ENCODE peak calls at places on chromosomes 5 and 9, in eight cellular contexts. One of them, this sample, is unnamed. For H3K27me3, the result is how much of the 10 kb centered on the place peaks cover.

GRCh38 chr5:134965271-134965825 is 2.4 kb upstream of the CATSPER3 start:
- DNase-seq in cardiac muscle cell: no peak
- DNase-seq in uterus: no peak
- DNase-seq in CD8-positive, alpha-beta T cell: no peak
- DNase-seq in Panc1: no peak
- DNase-seq in GM23248: no peak
- DNase-seq in suprapubic skin: no peak
- DNase-seq in sigmoid colon: no peak
- DNase-seq in this sample: no peak

GRCh38 chr5:138502521-138502920 is 37.2 kb downstream of the EGR1 start:
- DNase-seq in cardiac muscle cell: no peak
- DNase-seq in uterus: no peak
- DNase-seq in CD8-positive, alpha-beta T cell: no peak
- DNase-seq in Panc1: no peak
- DNase-seq in GM23248: no peak
- DNase-seq in suprapubic skin: no peak
- DNase-seq in sigmoid colon: no peak
- DNase-seq in this sample: no peak

GRCh38 chr9:82363236-82363635 is 374.7 kb downstream of the SPATA31D1 start:
- DNase-seq in cardiac muscle cell: no peak
- DNase-seq in uterus: no peak
- DNase-seq in CD8-positive, alpha-beta T cell: no peak
- DNase-seq in Panc1: no peak
- DNase-seq in GM23248: no peak
- DNase-seq in suprapubic skin: no peak
- DNase-seq in sigmoid colon: no peak
- DNase-seq in this sample: no peak

GRCh38 chr9:109939698-109940342 is 159.8 kb downstream of the PALM2AKAP2 start:
- DNase-seq in cardiac muscle cell: no peak
- DNase-seq in uterus: no peak
- DNase-seq in CD8-positive, alpha-beta T cell: no peak
- DNase-seq in Panc1: no peak
- DNase-seq in GM23248: no peak
- DNase-seq in suprapubic skin: no peak
- DNase-seq in sigmoid colon: no peak
- DNase-seq in this sample: no peak

GRCh38 chr9:12859704-12860251 is 85.0 kb downstream of the LURAP1L start:
- DNase-seq in cardiac muscle cell: peak
- DNase-seq in uterus: no peak
- DNase-seq in CD8-positive, alpha-beta T cell: no peak
- DNase-seq in Panc1: peak
- DNase-seq in GM23248: peak
- DNase-seq in suprapubic skin: no peak
- DNase-seq in sigmoid colon: no peak
- DNase-seq in this sample: no peak

GRCh38 chr9:13487936-13488335 is 208.4 kb upstream of the MPDZ start:
- DNase-seq in cardiac muscle cell: no peak
- DNase-seq in uterus: no peak
- DNase-seq in CD8-positive, alpha-beta T cell: no peak
- DNase-seq in Panc1: no peak
- DNase-seq in GM23248: no peak
- DNase-seq in suprapubic skin: no peak
- DNase-seq in sigmoid colon: no peak
- DNase-seq in this sample: no peak

GRCh38 chr5:65989115-65989514 is 62.7 kb downstream of the ERBIN start:
- DNase-seq in cardiac muscle cell: no peak
- DNase-seq in uterus: no peak
- DNase-seq in CD8-positive, alpha-beta T cell: no peak
- DNase-seq in Panc1: no peak
- DNase-seq in GM23248: no peak
- DNase-seq in suprapubic skin: no peak
- DNase-seq in sigmoid colon: no peak
- DNase-seq in this sample: no peak

GRCh38 chr9:108924436-108924835 is 9.5 kb downstream of the ELP1 start:
- DNase-seq in cardiac muscle cell: no peak
- DNase-seq in uterus: no peak
- DNase-seq in CD8-positive, alpha-beta T cell: no peak
- DNase-seq in Panc1: no peak
- DNase-seq in GM23248: no peak
- DNase-seq in suprapubic skin: no peak
- DNase-seq in sigmoid colon: no peak
- DNase-seq in this sample: no peak

GRCh38 chr9:34185778-34186551 is 7.1 kb downstream of the UBAP1 start:
- DNase-seq in cardiac muscle cell: peak
- DNase-seq in uterus: peak
- DNase-seq in CD8-positive, alpha-beta T cell: no peak
- DNase-seq in Panc1: peak
- DNase-seq in GM23248: peak
- DNase-seq in suprapubic skin: no peak
- DNase-seq in sigmoid colon: peak
- DNase-seq in this sample: no peak

GRCh38 chr5:42767491-42768105 is 11.0 kb downstream of the CCDC152 start:
- DNase-seq in cardiac muscle cell: peak
- DNase-seq in uterus: no peak
- DNase-seq in CD8-positive, alpha-beta T cell: no peak
- DNase-seq in Panc1: peak
- DNase-seq in GM23248: peak
- DNase-seq in suprapubic skin: no peak
- DNase-seq in sigmoid colon: no peak
- DNase-seq in this sample: no peak

DNA sequence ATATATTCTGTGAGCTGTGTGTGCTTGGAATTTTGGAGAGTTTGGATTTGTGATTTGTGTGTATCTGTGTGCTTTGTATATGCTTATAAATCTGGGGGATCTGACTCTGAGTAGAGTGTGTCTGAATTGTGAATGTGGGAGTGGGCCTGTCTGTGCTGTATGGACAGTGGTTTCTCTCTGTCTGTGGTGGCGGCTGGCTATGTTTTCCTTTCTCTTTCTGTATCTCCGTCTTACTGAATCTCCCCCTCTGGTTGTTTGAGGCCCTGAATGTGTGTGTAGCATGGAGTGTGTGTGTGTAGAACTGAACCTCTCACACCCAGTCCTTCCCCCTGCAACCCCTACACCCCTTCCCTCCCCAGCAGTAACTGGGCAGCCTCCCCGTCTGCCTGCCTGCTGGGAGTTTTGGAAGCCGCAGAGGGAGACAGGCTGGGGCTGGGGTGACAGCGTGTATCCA is 4.7 kb downstream of the CXXC5 start:
- DNase-seq in cardiac muscle cell: no peak
- DNase-seq in uterus: no peak
- DNase-seq in CD8-positive, alpha-beta T cell: no peak
- DNase-seq in Panc1: no peak
- DNase-seq in GM23248: peak
- DNase-seq in suprapubic skin: no peak
- DNase-seq in sigmoid colon: no peak
- DNase-seq in this sample: no peak
- H3K4me3 ChIP-seq in cardiac muscle cell: no peak
- H3K4me3 ChIP-seq in uterus: no peak
- H3K4me3 ChIP-seq in CD8-positive, alpha-beta T cell: no peak
- H3K4me3 ChIP-seq in Panc1: peak
- H3K4me3 ChIP-seq in GM23248: peak
- H3K4me3 ChIP-seq in suprapubic skin: peak
- H3K4me3 ChIP-seq in sigmoid colon: peak
- H3K4me3 ChIP-seq in this sample: no peak

GRCh38 chr5:139787568-139788293 is 7.9 kb upstream of the PSD2 start:
- DNase-seq in cardiac muscle cell: peak
- DNase-seq in uterus: peak
- DNase-seq in CD8-positive, alpha-beta T cell: peak
- DNase-seq in Panc1: peak
- DNase-seq in GM23248: peak
- DNase-seq in suprapubic skin: peak
- DNase-seq in sigmoid colon: peak
- DNase-seq in this sample: no peak

GRCh38 chr5:139789116-139789844 is 6.3 kb upstream of the PSD2 start:
- DNase-seq in cardiac muscle cell: no peak
- DNase-seq in uterus: no peak
- DNase-seq in CD8-positive, alpha-beta T cell: no peak
- DNase-seq in Panc1: no peak
- DNase-seq in GM23248: no peak
- DNase-seq in suprapubic skin: no peak
- DNase-seq in sigmoid colon: no peak
- DNase-seq in this sample: no peak

GRCh38 chr5:139792218-139792617 is 3.4 kb upstream of the PSD2 start:
- DNase-seq in cardiac muscle cell: no peak
- DNase-seq in uterus: no peak
- DNase-seq in CD8-positive, alpha-beta T cell: no peak
- DNase-seq in Panc1: no peak
- DNase-seq in GM23248: no peak
- DNase-seq in suprapubic skin: no peak
- DNase-seq in sigmoid colon: no peak
- DNase-seq in this sample: no peak

GRCh38 chr5:139788294-139788875 is 7.2 kb upstream of the PSD2 start:
- DNase-seq in cardiac muscle cell: no peak
- DNase-seq in uterus: peak
- DNase-seq in CD8-positive, alpha-beta T cell: no peak
- DNase-seq in Panc1: no peak
- DNase-seq in GM23248: peak
- DNase-seq in suprapubic skin: no peak
- DNase-seq in sigmoid colon: no peak
- DNase-seq in this sample: no peak

GRCh38 chr5:139789845-139790189 is 5.8 kb upstream of the PSD2 start:
- DNase-seq in cardiac muscle cell: no peak
- DNase-seq in uterus: no peak
- DNase-seq in CD8-positive, alpha-beta T cell: no peak
- DNase-seq in Panc1: no peak
- DNase-seq in GM23248: no peak
- DNase-seq in suprapubic skin: no peak
- DNase-seq in sigmoid colon: no peak
- DNase-seq in this sample: no peak
- H3K27me3 ChIP-seq in cardiac muscle cell: half or more
- H3K27me3 ChIP-seq in uterus: under half
- H3K27me3 ChIP-seq in CD8-positive, alpha-beta T cell: under half
- H3K27me3 ChIP-seq in Panc1: under half
- H3K27me3 ChIP-seq in GM23248: under half
- H3K27me3 ChIP-seq in suprapubic skin: under half
- H3K27me3 ChIP-seq in sigmoid colon: under half
- H3K27me3 ChIP-seq in this sample: under half

GRCh38 chr9:121296213-121297127 is 28.5 kb downstream of the GSN start:
- DNase-seq in cardiac muscle cell: no peak
- DNase-seq in uterus: peak
- DNase-seq in CD8-positive, alpha-beta T cell: no peak
- DNase-seq in Panc1: no peak
- DNase-seq in GM23248: no peak
- DNase-seq in suprapubic skin: peak
- DNase-seq in sigmoid colon: no peak
- DNase-seq in this sample: no peak

GRCh38 chr9:121294866-121295661 is 27.1 kb downstream of the GSN start:
- DNase-seq in cardiac muscle cell: no peak
- DNase-seq in uterus: peak
- DNase-seq in CD8-positive, alpha-beta T cell: no peak
- DNase-seq in Panc1: no peak
- DNase-seq in GM23248: no peak
- DNase-seq in suprapubic skin: peak
- DNase-seq in sigmoid colon: peak
- DNase-seq in this sample: no peak

GRCh38 chr9:121292801-121293241 is 24.9 kb downstream of the GSN start:
- DNase-seq in cardiac muscle cell: no peak
- DNase-seq in uterus: peak
- DNase-seq in CD8-positive, alpha-beta T cell: no peak
- DNase-seq in Panc1: no peak
- DNase-seq in GM23248: no peak
- DNase-seq in suprapubic skin: peak
- DNase-seq in sigmoid colon: peak
- DNase-seq in this sample: no peak

GRCh38 chr9:121295662-121296191 is 27.8 kb downstream of the GSN start:
- DNase-seq in cardiac muscle cell: no peak
- DNase-seq in uterus: no peak
- DNase-seq in CD8-positive, alpha-beta T cell: no peak
- DNase-seq in Panc1: no peak
- DNase-seq in GM23248: no peak
- DNase-seq in suprapubic skin: peak
- DNase-seq in sigmoid colon: peak
- DNase-seq in this sample: no peak

DNA sequence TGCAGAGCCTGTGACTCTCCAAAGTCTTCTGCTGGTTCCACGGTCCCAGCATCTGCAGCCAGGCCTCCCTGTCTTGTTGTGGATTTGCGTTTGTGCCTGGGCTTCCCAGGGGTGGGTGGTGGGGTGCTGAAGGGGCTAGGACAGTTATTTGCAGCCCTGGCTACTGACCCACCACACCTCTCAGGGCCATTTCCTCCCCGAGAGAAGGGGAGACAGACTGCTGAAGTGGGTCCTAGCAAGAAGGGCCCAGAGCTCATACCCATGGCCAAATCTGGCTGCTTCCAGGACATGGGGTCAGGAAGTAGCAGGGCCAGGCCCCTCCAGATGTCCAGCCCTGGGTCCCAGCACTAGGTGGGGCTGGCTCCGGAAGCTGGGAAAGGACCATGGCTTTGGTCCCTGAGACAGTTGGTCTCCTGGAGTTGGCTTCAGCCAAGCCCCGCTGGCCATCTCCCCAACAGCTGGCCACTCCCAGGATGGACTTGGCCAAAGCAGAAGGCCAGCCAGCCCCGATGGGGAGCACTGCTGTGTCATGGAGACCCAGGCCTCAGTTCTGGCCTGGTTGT is 26.3 kb downstream of the GSN start:
- DNase-seq in cardiac muscle cell: no peak
- DNase-seq in uterus: peak
- DNase-seq in CD8-positive, alpha-beta T cell: no peak
- DNase-seq in Panc1: no peak
- DNase-seq in GM23248: no peak
- DNase-seq in suprapubic skin: peak
- DNase-seq in sigmoid colon: peak
- DNase-seq in this sample: no peak
- H3K4me3 ChIP-seq in cardiac muscle cell: no peak
- H3K4me3 ChIP-seq in uterus: no peak
- H3K4me3 ChIP-seq in CD8-positive, alpha-beta T cell: no peak
- H3K4me3 ChIP-seq in Panc1: no peak
- H3K4me3 ChIP-seq in GM23248: no peak
- H3K4me3 ChIP-seq in suprapubic skin: peak
- H3K4me3 ChIP-seq in sigmoid colon: peak
- H3K4me3 ChIP-seq in this sample: no peak

GRCh38 chr5:168920019-168920813 is 341.0 kb upstream of the PANK3 start:
- DNase-seq in cardiac muscle cell: no peak
- DNase-seq in uterus: no peak
- DNase-seq in CD8-positive, alpha-beta T cell: no peak
- DNase-seq in Panc1: no peak
- DNase-seq in GM23248: no peak
- DNase-seq in suprapubic skin: no peak
- DNase-seq in sigmoid colon: no peak
- DNase-seq in this sample: no peak

GRCh38 chr5:168910874-168911273 is 331.7 kb upstream of the PANK3 start:
- DNase-seq in cardiac muscle cell: no peak
- DNase-seq in uterus: no peak
- DNase-seq in CD8-positive, alpha-beta T cell: no peak
- DNase-seq in Panc1: no peak
- DNase-seq in GM23248: no peak
- DNase-seq in suprapubic skin: no peak
- DNase-seq in sigmoid colon: no peak
- DNase-seq in this sample: no peak

GRCh38 chr5:168917947-168918600 is 338.9 kb upstream of the PANK3 start:
- DNase-seq in cardiac muscle cell: no peak
- DNase-seq in uterus: no peak
- DNase-seq in CD8-positive, alpha-beta T cell: no peak
- DNase-seq in Panc1: no peak
- DNase-seq in GM23248: no peak
- DNase-seq in suprapubic skin: no peak
- DNase-seq in sigmoid colon: no peak
- DNase-seq in this sample: no peak

GRCh38 chr5:168916266-168916665 is 337.1 kb upstream of the PANK3 start:
- DNase-seq in cardiac muscle cell: peak
- DNase-seq in uterus: peak
- DNase-seq in CD8-positive, alpha-beta T cell: no peak
- DNase-seq in Panc1: no peak
- DNase-seq in GM23248: peak
- DNase-seq in suprapubic skin: no peak
- DNase-seq in sigmoid colon: peak
- DNase-seq in this sample: no peak

GRCh38 chr5:168916852-168917251 is 337.7 kb upstream of the PANK3 start:
- DNase-seq in cardiac muscle cell: peak
- DNase-seq in uterus: no peak
- DNase-seq in CD8-positive, alpha-beta T cell: no peak
- DNase-seq in Panc1: no peak
- DNase-seq in GM23248: peak
- DNase-seq in suprapubic skin: no peak
- DNase-seq in sigmoid colon: no peak
- DNase-seq in this sample: no peak
- H3K27me3 ChIP-seq in cardiac muscle cell: under half
- H3K27me3 ChIP-seq in uterus: under half
- H3K27me3 ChIP-seq in CD8-positive, alpha-beta T cell: under half
- H3K27me3 ChIP-seq in Panc1: under half
- H3K27me3 ChIP-seq in GM23248: under half
- H3K27me3 ChIP-seq in suprapubic skin: under half
- H3K27me3 ChIP-seq in sigmoid colon: under half
- H3K27me3 ChIP-seq in this sample: under half

This sample was measured in iPS DF 6.9.